ENCODE peak calls at places on chromosomes 4 and X, in four cellular contexts. Z is GM18507, G is SW480, V is erythroblast. W is an unnamed sample.

GRCh38 chr4:616911-617643 is 8.3 kb upstream of the PDE6B start:
- DNase-seq in V (no peak), G (no peak), Z (no peak), W (no peak)

GRCh38 chr4:57059890-57060716 is 50.1 kb downstream of the IGFBP7 start:
- DNase-seq in Z (no peak), G (no peak), V (no peak), W (no peak)

GRCh38 chr4:152462047-152462446 is 73.8 kb downstream of the FBXW7 start:
- DNase-seq in Z (no peak), V (no peak), G (no peak), W (no peak)

GRCh38 chr4:119629142-119629471 is 503 bp upstream of the PDE5A start:
- DNase-seq in V (no peak), G (no peak), Z (no peak), W (no peak)

GRCh38 chr4:101599620-101600019 is 190.9 kb upstream of the BANK1 start:
- DNase-seq in G (no peak), V (no peak), Z (no peak), W (no peak)

GRCh38 chr4:127622923-127623754 is 9.6 kb upstream of the INTU start:
- DNase-seq in Z (no peak), V (peak), G (no peak), W (peak)

GRCh38 chr4:108359130-108359709 is 190.5 kb upstream of the LEF1 start:
- DNase-seq in V (no peak), G (no peak), Z (no peak), W (no peak)

GRCh38 chr4:17811078-17811603 is 362 bp downstream of the NCAPG start:
- DNase-seq in V (peak), G (peak), Z (no peak), W (no peak)

GRCh38 chr4:126807132-126807531 is 825.6 kb upstream of the INTU start:
- DNase-seq in G (no peak), Z (no peak), V (no peak), W (no peak)

GRCh38 chr4:41687971-41688370 is 60.6 kb downstream of the PHOX2B start:
- DNase-seq in V (no peak), G (no peak), Z (no peak), W (no peak)

GRCh38 chr4:132384709-132385108 is 764.4 kb upstream of the PCDH10 start:
- DNase-seq in V (no peak), Z (no peak), G (no peak), W (no peak)

GRCh38 chrX:54550821-54551220 is 20.8 kb downstream of the GNL3L start:
- DNase-seq in G (no peak), V (no peak), Z (no peak), W (no peak)

GRCh38 chr4:174278467-174278866 is 5.0 kb downstream of the FBXO8 start:
- DNase-seq in V (no peak), Z (no peak), G (no peak), W (no peak)

GRCh38 chr4:22356996-22357596 is 158.8 kb downstream of the ADGRA3 start:
- DNase-seq in Z (no peak), V (no peak), G (peak), W (no peak)

GRCh38 chr4:132809298-132810032 is 339.6 kb upstream of the PCDH10 start:
- DNase-seq in Z (no peak), G (no peak), V (no peak), W (no peak)

GRCh38 chr4:83013420-83013867 is 2.8 kb upstream of the LIN54 start:
- DNase-seq in Z (no peak), V (no peak), G (peak), W (no peak)

GRCh38 chr4:57114973-57115372 is 4.8 kb upstream of the IGFBP7 start:
- DNase-seq in V (no peak), G (no peak), Z (no peak), W (no peak)

GRCh38 chrX:786441-786881 is 155.9 kb downstream of the SHOX start:
- DNase-seq in G (no peak), Z (no peak), V (no peak), W (no peak)

GRCh38 chr4:168723569-168723968 is 226.7 kb downstream of the PALLD start:
- DNase-seq in Z (no peak), V (no peak), G (no peak), W (no peak)

GRCh38 chr4:40205259-40206198 is 8.7 kb downstream of the RHOH start:
- DNase-seq in V (peak), G (no peak), Z (no peak), W (no peak)

GRCh38 chr4:87896020-87896621 is 63.4 kb downstream of the MEPE start:
- DNase-seq in V (no peak), G (peak), Z (no peak), W (no peak)

GRCh38 chrX:2342281-2342688 is 158.5 kb downstream of the DHRSX start:
- DNase-seq in V (no peak), Z (no peak), G (no peak), W (no peak)

GRCh38 chr4:88219099-88219498 is 60.7 kb upstream of the ABCG2 start:
- DNase-seq in G (peak), V (peak), Z (peak), W (peak)

GRCh38 chrX:154396948-154397887 is 959 bp upstream of the RPL10 start:
- DNase-seq in Z (no peak), V (peak), G (peak), W (peak)

GRCh38 chrX:25925956-25926355 is 212.2 kb upstream of the MAGEB18 start:
- DNase-seq in Z (no peak), V (no peak), G (no peak), W (no peak)

GRCh38 chrX:17939724-17940123 is 78.6 kb upstream of the RAI2 start:
- DNase-seq in G (no peak), V (no peak), Z (no peak), W (no peak)

GRCh38 chr4:168071304-168071703 is 21.0 kb upstream of the ANXA10 start:
- DNase-seq in V (no peak), G (no peak), Z (no peak), W (no peak)

GRCh38 chr4:165328101-165328425 is 594 bp downstream of the MSMO1 start:
- DNase-seq in Z (no peak), G (no peak), V (no peak), W (no peak)

GRCh38 chr4:5753766-5754528 is 42.9 kb downstream of the EVC start:
- DNase-seq in V (no peak), G (peak), Z (no peak), W (no peak)

GRCh38 chr4:146488495-146489174 is 33.1 kb downstream of the SLC10A7 start:
- DNase-seq in V (no peak), G (no peak), Z (no peak), W (no peak)

GRCh38 chr4:181688416-181688815 is 554.8 kb upstream of the TENM3 start:
- DNase-seq in V (no peak), Z (no peak), G (no peak), W (no peak)

GRCh38 chr4:16532240-16532990 is 306.1 kb upstream of the TAPT1 start:
- DNase-seq in Z (no peak), V (no peak), G (no peak), W (no peak)

GRCh38 chr4:173990879-173991231 is 292.6 kb downstream of the FBXO8 start:
- DNase-seq in V (peak), Z (no peak), G (no peak), W (no peak)

GRCh38 chr4:7087036-7087435 is 19.2 kb upstream of the GRPEL1 start:
- DNase-seq in V (no peak), Z (no peak), G (peak), W (no peak)

W was measured in GM12892.